ENCODE peak calls at places on chromosomes 16 and 17, in eight cellular contexts. Z is sciatic nerve; G is effector CD8-positive, alpha-beta T cell; F is immature natural killer cell; X is T-helper 2 cell; C is colonic mucosa; U is stimulated activated effector memory CD8-positive, alpha-beta T cell treated with anti-CD3 and anti-CD28 coated beads, Interleukin-12 subunit alpha, Interleukin-12 subunit beta, amount 100 ng/mL, for 72 hours; S is GM04504. K is an unnamed sample.

GRCh38 chr16:82653550-82654511 is 27.1 kb downstream of the CDH13 start:
- DNase-seq in Z (no peak), G (no peak), F (peak), X (peak), C (no peak), U (peak), S (peak), K (no peak)

GRCh38 chr16:27199235-27199586 is 4.1 kb upstream of the KDM8 start:
- DNase-seq in Z (no peak), G (no peak), F (no peak), X (no peak), C (no peak), U (no peak), S (no peak), K (no peak)

GRCh38 chr17:42566873-42567573 is at the start of gene MLX:
- DNase-seq in Z (peak), G (peak), F (peak), X (peak), C (peak), U (peak), S (peak), K (peak)

GRCh38 chr17:78075545-78075944 is 53.0 kb downstream of the TMC6 start:
- DNase-seq in Z (no peak), G (no peak), F (no peak), X (no peak), C (no peak), U (no peak), S (no peak), K (no peak)

GRCh38 chr17:7466644-7467341 is 12.6 kb downstream of the ZBTB4 start:
- DNase-seq in Z (peak), G (no peak), F (no peak), X (no peak), C (peak), U (no peak), S (no peak), K (no peak)

GRCh38 chr17:80106751-80107150 is 5.4 kb downstream of the GAA start:
- DNase-seq in Z (peak), G (no peak), F (no peak), X (no peak), C (no peak), U (no peak), S (no peak), K (no peak)

GRCh38 chr16:85010931-85011845 is at the start of gene ZDHHC7:
- DNase-seq in Z (peak), G (peak), F (peak), X (peak), C (peak), U (peak), S (peak), K (peak)

GRCh38 chr17:60169921-60170817 is 20.4 kb downstream of the CA4 start:
- DNase-seq in Z (peak), G (no peak), F (no peak), X (no peak), C (peak), U (no peak), S (no peak), K (no peak)

GRCh38 chr17:79086609-79087427 is 12.2 kb downstream of the ENGASE start:
- DNase-seq in Z (no peak), G (no peak), F (no peak), X (no peak), C (no peak), U (no peak), S (no peak), K (no peak)

GRCh38 chr17:35796942-35797341 is 1.5 kb upstream of the MMP28 start:
- DNase-seq in Z (no peak), G (no peak), F (no peak), X (no peak), C (peak), U (no peak), S (no peak), K (no peak)

K was measured in HuH-7.5.